ENCODE peak calls at places on chromosomes 5 and 9, in nine cellular contexts. U, H, S, G, M, P, J, B and N are unnamed samples.

GRCh38 chr9:3863114-3863528 is 337.3 kb upstream of the RFX3 start:
- DNase-seq in M (no peak), P (no peak), G (no peak), B (no peak), U (peak; percentile 78), S (no peak), J (peak; percentile 9), H (peak; percentile 8), N (no peak)

GRCh38 chr5:96963267-96963666 is 27.4 kb downstream of the LNPEP start:
- DNase-seq in U (no peak), H (peak; percentile 54), G (no peak), B (no peak), S (no peak), J (peak; percentile 85), P (no peak), M (no peak), N (peak; percentile 25)

GRCh38 chr5:38556115-38556598 is 289 bp downstream of the LIFR start:
- DNase-seq in G (peak; percentile 80), P (no peak), M (no peak), J (no peak), H (no peak), B (no peak), S (peak; percentile 14), U (no peak), N (no peak)

GRCh38 chr5:157998021-157998504 is 139.1 kb upstream of the CLINT1 start:
- DNase-seq in U (no peak), B (no peak), H (no peak), J (no peak), S (no peak), G (no peak), P (no peak), M (no peak), N (no peak)

GRCh38 chr5:127940854-127941253 is 142.7 kb upstream of the SLC12A2 start:
- DNase-seq in H (no peak), P (no peak), U (no peak), S (no peak), G (no peak), M (no peak), J (no peak), B (no peak), N (no peak)

GRCh38 chr5:78889759-78890158 is 95.4 kb downstream of the ARSB start:
- DNase-seq in B (no peak), M (no peak), J (no peak), S (no peak), U (no peak), P (no peak), G (no peak), H (no peak), N (no peak)

GRCh38 chr5:18744441-18744840 is 1110.2 kb downstream of the TAF11L14 start:
- DNase-seq in B (no peak), U (no peak), H (no peak), S (no peak), M (no peak), G (peak; percentile 36), P (no peak), J (no peak), N (no peak)

GRCh38 chr9:124125590-124126047 is 114.1 kb downstream of the LHX2 start:
- DNase-seq in B (no peak), M (no peak), J (no peak), U (no peak), P (no peak), S (peak; percentile 5), G (no peak), H (no peak), N (no peak)

GRCh38 chr9:93134018-93134739 is at the start of gene NINJ1:
- DNase-seq in G (peak; percentile 95), P (peak; percentile 62), B (peak; percentile 52), M (peak; percentile 95), H (peak; percentile 74), J (peak; percentile 70), U (peak; percentile 4), S (peak; percentile 43), N (peak; percentile 97)

GRCh38 chr5:116361171-116361967 is 213.3 kb downstream of the SEMA6A start:
- DNase-seq in M (no peak), S (peak; percentile 42), G (peak; percentile 74), H (peak; percentile 38), B (no peak), P (peak; percentile 82), J (peak; percentile 62), U (no peak), N (no peak)
- TF ChIP-seq CTCF in M (no peak), S (peak; percentile 39), G (no peak), H (peak; percentile 18), B (no peak), P (peak; percentile 15), J (peak; percentile 68), U (no peak), N (no peak)

GRCh38 chr5:178502401-178503100 is 87.6 kb downstream of the COL23A1 start:
- DNase-seq in G (no peak), U (no peak), B (no peak), J (no peak), P (no peak), M (no peak), S (no peak), H (no peak), N (no peak)
- TF ChIP-seq CTCF in G (no peak), U (no peak), B (no peak), J (no peak), P (no peak), M (no peak), S (no peak), H (no peak), N (no peak)

GRCh38 chr5:133705331-133705730 is 93.0 kb upstream of the FSTL4 start:
- DNase-seq in P (no peak), J (no peak), B (no peak), G (peak; percentile 17), S (no peak), M (no peak), U (no peak), H (no peak), N (no peak)

GRCh38 chr5:133709074-133709676 is 96.8 kb upstream of the FSTL4 start:
- DNase-seq in G (peak; percentile 30), B (no peak), P (no peak), M (no peak), S (no peak), J (no peak), U (no peak), H (no peak), N (no peak)

GRCh38 chr5:133706732-133707430 is 94.5 kb upstream of the FSTL4 start:
- DNase-seq in U (no peak), G (peak; percentile 40), S (no peak), M (no peak), B (no peak), H (no peak), P (no peak), J (no peak), N (no peak)

GRCh38 chr5:133707629-133708028 is 95.3 kb upstream of the FSTL4 start:
- DNase-seq in H (no peak), B (no peak), U (no peak), G (peak; percentile 45), J (no peak), S (no peak), P (no peak), M (no peak), N (no peak)

GRCh38 chr5:133708451-133708850 is 96.1 kb upstream of the FSTL4 start:
- DNase-seq in M (no peak), P (no peak), B (no peak), G (no peak), H (no peak), U (no peak), J (no peak), S (no peak), N (no peak)
- TF ChIP-seq CTCF in M (no peak), P (no peak), B (no peak), G (no peak), H (no peak), U (no peak), J (no peak), S (no peak), N (no peak)

GRCh38 chr5:22850981-22851380 is 2.2 kb downstream of the CDH12 start:
- DNase-seq in P (no peak), S (no peak), M (no peak), G (no peak), J (no peak), U (no peak), B (no peak), H (no peak), N (no peak)
- TF ChIP-seq CTCF in P (no peak), S (no peak), M (no peak), G (no peak), J (no peak), U (no peak), B (no peak), H (no peak), N (no peak)

GRCh38 chr5:40278881-40279280 is 400.8 kb upstream of the PTGER4 start:
- DNase-seq in H (no peak), U (no peak), B (no peak), S (no peak), J (no peak), M (no peak), P (no peak), G (no peak), N (no peak)

GRCh38 chr5:40288791-40289475 is 390.8 kb upstream of the PTGER4 start:
- DNase-seq in M (no peak), S (no peak), J (no peak), H (no peak), G (no peak), P (peak; percentile 11), U (no peak), B (no peak), N (no peak)

DNA sequence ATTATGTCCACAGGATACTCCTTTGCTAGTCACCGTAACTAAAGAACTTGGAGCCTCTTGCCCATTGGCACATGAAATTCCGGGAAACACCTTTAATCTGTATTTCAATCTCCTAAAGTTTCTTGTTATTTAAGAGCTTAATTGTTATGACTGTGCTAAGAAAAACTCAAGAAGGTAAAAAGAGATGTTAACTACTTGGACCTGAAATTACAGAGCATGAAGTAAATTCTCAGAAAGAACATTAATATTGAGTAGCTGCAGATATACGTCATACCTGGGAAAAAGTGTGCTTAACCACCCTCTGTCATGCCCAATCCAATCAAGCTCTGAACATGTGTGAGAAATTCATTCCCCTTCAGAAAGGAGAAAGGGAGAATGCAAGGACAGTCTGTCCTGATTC is 394.9 kb upstream of the PTGER4 start:
- DNase-seq in J (no peak), M (no peak), B (no peak), U (no peak), G (no peak), P (no peak), H (no peak), S (no peak), N (no peak)
- TF ChIP-seq CTCF in J (no peak), M (no peak), B (no peak), U (no peak), G (no peak), P (no peak), H (no peak), S (no peak), N (no peak)

DNA sequence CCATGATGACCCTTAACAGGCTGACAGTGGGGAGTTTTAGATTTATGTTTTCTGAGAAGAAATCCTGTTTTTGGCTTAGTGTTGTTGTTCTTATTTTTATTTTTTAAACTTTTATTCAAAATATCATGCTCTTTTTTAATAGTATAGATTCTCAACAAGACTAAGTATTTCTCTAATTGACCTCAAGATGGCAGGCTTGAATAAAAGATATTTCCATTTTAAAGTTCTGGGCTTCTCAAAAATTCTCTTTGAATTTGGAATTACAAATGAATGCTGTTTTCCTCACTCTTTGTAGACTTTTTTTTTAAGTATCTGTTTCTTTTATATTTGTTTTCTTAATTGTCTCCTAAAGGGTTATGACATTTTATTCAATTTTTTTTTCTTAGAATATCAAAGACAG is 50.0 kb upstream of the SH3GL2 start:
- DNase-seq in S (no peak), P (no peak), H (no peak), M (no peak), G (no peak), B (no peak), U (no peak), J (no peak), N (no peak)
- TF ChIP-seq CTCF in S (peak; percentile 67), P (no peak), H (no peak), M (no peak), G (no peak), B (peak; percentile 9), U (peak; percentile 33), J (peak; percentile 49), N (no peak)

GRCh38 chr5:140351609-140352334 is 5.4 kb upstream of the HBEGF start:
- DNase-seq in J (peak; percentile 85), U (peak; percentile 61), G (no peak), H (peak; percentile 76), S (peak; percentile 70), P (peak; percentile 32), M (peak; percentile 73), B (peak; percentile 62), N (peak; percentile 74)
- TF ChIP-seq CTCF in J (peak; percentile 92), U (peak; percentile 96), G (peak; percentile 90), H (peak; percentile 85), S (peak; percentile 93), P (peak; percentile 78), M (peak; percentile 61), B (peak; percentile 78), N (peak; percentile 66)